ENCODE peak calls at places on chromosome 14, in five cellular contexts. R is A549, S is WTC11, U is HepG2, W is endothelial cell of umbilical vein. E is an unnamed sample.

GRCh38 chr14:105941226-105942166 is 415.1 kb downstream of the TMEM121 start:
- DNase-seq in R (no peak), S (no peak), U (no peak), W (no peak), E (no peak)

GRCh38 chr14:93745603-93746273 is 42.5 kb downstream of the PRIMA1 start:
- DNase-seq in R (no peak), S (no peak), U (no peak), W (no peak), E (no peak)

GRCh38 chr14:78029471-78030372 is 140.5 kb upstream of the NRXN3 start:
- DNase-seq in R (no peak), S (peak; percentile 34), U (no peak), W (no peak), E (peak; percentile 31)

GRCh38 chr14:42143114-42143513 is 536.4 kb downstream of the LRFN5 start:
- DNase-seq in R (no peak), S (no peak), U (no peak), W (no peak), E (no peak)

GRCh38 chr14:61642246-61642982 is 52.9 kb upstream of the HIF1A start:
- DNase-seq in R (no peak), S (no peak), U (no peak), W (no peak), E (no peak)

GRCh38 chr14:32256606-32257005 is 53.5 kb upstream of the RNU6-8 start:
- DNase-seq in R (no peak), S (no peak), U (no peak), W (no peak), E (no peak)

GRCh38 chr14:63857467-63858030 is 4.7 kb downstream of the SYNE2 start:
- DNase-seq in R (no peak), S (no peak), U (no peak), W (no peak), E (no peak)

GRCh38 chr14:22099942-22100763 is 426.5 kb upstream of the OR4E1 start:
- DNase-seq in R (peak; percentile 5), S (peak; percentile 75), U (peak; percentile 90), W (peak; percentile 85), E (peak; percentile 70)

GRCh38 chr14:59771577-59771976 is 99.0 kb downstream of the RTN1 start:
- DNase-seq in R (no peak), S (no peak), U (no peak), W (peak; percentile 70), E (no peak)

GRCh38 chr14:58296731-58297130 is 1.6 kb upstream of the ARID4A start:
- DNase-seq in R (no peak), S (no peak), U (no peak), W (peak; percentile 33), E (no peak)

GRCh38 chr14:95313707-95314106 is 6.0 kb downstream of the CLMN start:
- DNase-seq in R (peak; percentile 51), S (no peak), U (peak; percentile 61), W (no peak), E (no peak)

GRCh38 chr14:53683229-53683628 is 273.4 kb downstream of the BMP4 start:
- DNase-seq in R (no peak), S (no peak), U (no peak), W (no peak), E (no peak)

GRCh38 chr14:71371711-71372396 is 464.6 kb downstream of the PCNX1 start:
- DNase-seq in R (no peak), S (no peak), U (no peak), W (peak; percentile 80), E (no peak)

GRCh38 chr14:80215756-80216581 is 4.7 kb upstream of the DIO2 start:
- DNase-seq in R (peak; percentile 87), S (no peak), U (no peak), W (no peak), E (no peak)

GRCh38 chr14:101122114-101122854 is 218.8 kb upstream of the RTL1 start:
- DNase-seq in R (no peak), S (no peak), U (no peak), W (no peak), E (no peak)

GRCh38 chr14:67569011-67569650 is 30.9 kb downstream of the PIGH start:
- DNase-seq in R (no peak), S (peak; percentile 31), U (no peak), W (no peak), E (no peak)

GRCh38 chr14:59116984-59117415 is 71.5 kb upstream of the DAAM1 start:
- DNase-seq in R (peak; percentile 3), S (no peak), U (no peak), W (no peak), E (no peak)

GRCh38 chr14:23366163-23366921 is 1.4 kb upstream of the EFS start:
- DNase-seq in R (no peak), S (peak; percentile 93), U (no peak), W (no peak), E (no peak)

GRCh38 chr14:50225067-50225973 is 6.1 kb downstream of the SOS2 start:
- DNase-seq in R (no peak), S (no peak), U (peak; percentile 16), W (peak; percentile 81), E (no peak)

GRCh38 chr14:99737451-99737951 is 53.4 kb downstream of the CYP46A1 start:
- DNase-seq in R (peak; percentile 86), S (no peak), U (no peak), W (peak; percentile 79), E (no peak)

GRCh38 chr14:74945261-74945851 is 10.0 kb downstream of the PGF start:
- DNase-seq in R (peak; percentile 75), S (peak; percentile 86), U (no peak), W (peak; percentile 26), E (peak; percentile 93)

GRCh38 chr14:29446971-29447370 is 480.7 kb downstream of the PRKD1 start:
- DNase-seq in R (no peak), S (no peak), U (no peak), W (no peak), E (no peak)

GRCh38 chr14:20956376-20956976 is 1.2 kb downstream of the RNASE2 start:
- DNase-seq in R (no peak), S (no peak), U (no peak), W (no peak), E (no peak)

GRCh38 chr14:55129428-55130193 is 559 bp downstream of the LGALS3 start:
- DNase-seq in R (peak; percentile 82), S (peak; percentile 46), U (peak; percentile 29), W (peak; percentile 61), E (no peak)

GRCh38 chr14:94933411-94933964 is 163.6 kb upstream of the GSC start:
- DNase-seq in R (no peak), S (no peak), U (no peak), W (no peak), E (no peak)

GRCh38 chr14:21711360-21711961 is 37.8 kb upstream of the OR4E1 start:
- DNase-seq in R (peak; percentile 36), S (no peak), U (peak; percentile 66), W (peak; percentile 52), E (no peak)

GRCh38 chr14:51513933-51514332 is 137.8 kb upstream of the FRMD6 start:
- DNase-seq in R (no peak), S (no peak), U (no peak), W (no peak), E (no peak)

GRCh38 chr14:50091240-50091914 is 25.0 kb downstream of the VCPKMT start:
- DNase-seq in R (no peak), S (no peak), U (no peak), W (no peak), E (no peak)

GRCh38 chr14:72965249-72965648 is 39.0 kb downstream of the DCAF4 start:
- DNase-seq in R (no peak), S (no peak), U (peak; percentile 24), W (no peak), E (no peak)

GRCh38 chr14:81402123-81402495 is 2.0 kb upstream of the STON2 start:
- DNase-seq in R (no peak), S (no peak), U (no peak), W (no peak), E (no peak)

GRCh38 chr14:31659278-31659677 is 98.1 kb downstream of the NUBPL start:
- DNase-seq in R (no peak), S (no peak), U (no peak), W (no peak), E (no peak)

GRCh38 chr14:67391266-67391665 is 20.7 kb downstream of the PLEK2 start:
- DNase-seq in R (no peak), S (no peak), U (no peak), W (no peak), E (no peak)

GRCh38 chr14:24368562-24369252 is 723 bp downstream of the NFATC4 start:
- DNase-seq in R (no peak), S (peak; percentile 82), U (no peak), W (peak; percentile 48), E (peak; percentile 83)

GRCh38 chr14:104323551-104324175 is 185.3 kb downstream of the KIF26A start:
- DNase-seq in R (no peak), S (no peak), U (no peak), W (no peak), E (no peak)

GRCh38 chr14:27506272-27506671 is 908.4 kb upstream of the NOVA1 start:
- DNase-seq in R (no peak), S (no peak), U (no peak), W (no peak), E (no peak)
- TF ChIP-seq CTCF in R (no peak), S (no peak), U (no peak), W (no peak), E (peak; percentile 13)

DNA sequence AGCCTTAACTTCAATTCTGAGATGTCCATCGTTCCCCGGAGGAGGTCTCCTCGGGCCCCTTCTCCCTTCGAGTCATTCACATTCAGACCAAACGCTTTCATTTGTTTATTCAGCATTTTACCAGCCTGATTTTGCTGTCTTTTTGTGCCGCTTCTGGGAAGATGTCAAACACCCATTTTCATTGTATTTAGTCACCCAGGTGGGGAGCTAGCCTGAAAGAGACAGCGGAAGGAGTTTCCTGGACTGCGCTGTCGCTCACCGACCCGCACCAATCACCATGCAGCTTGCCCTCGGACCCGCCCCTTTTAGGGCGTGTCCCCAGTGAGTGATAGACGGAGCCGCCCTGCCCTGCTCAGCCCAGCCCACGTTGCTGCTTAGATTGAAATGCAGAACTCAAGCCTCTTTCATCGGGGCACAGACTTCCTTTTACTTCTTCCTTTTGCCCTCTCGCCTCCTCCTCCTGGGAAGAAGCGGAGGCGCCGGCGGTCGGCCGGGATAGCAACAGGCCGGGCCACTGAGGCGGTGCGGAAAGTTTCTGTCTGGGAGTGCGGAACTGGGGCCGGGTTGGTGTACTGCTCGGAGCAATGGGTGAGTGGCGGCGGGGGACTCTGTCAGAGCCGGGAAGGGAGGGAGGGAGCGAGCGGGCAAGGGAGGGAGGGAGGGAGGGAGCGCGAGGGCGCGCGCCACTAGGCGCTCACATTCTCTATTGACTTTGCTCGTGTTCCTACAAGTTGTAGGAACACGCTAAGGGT is at the start of gene PAX9:
- DNase-seq in R (peak; percentile 88), S (peak; percentile 96), U (peak; percentile 39), W (peak; percentile 70), E (peak; percentile 96)
- TF ChIP-seq JUN in R (no peak), S (no peak), U (no peak), W (no peak), E (no peak)

DNA sequence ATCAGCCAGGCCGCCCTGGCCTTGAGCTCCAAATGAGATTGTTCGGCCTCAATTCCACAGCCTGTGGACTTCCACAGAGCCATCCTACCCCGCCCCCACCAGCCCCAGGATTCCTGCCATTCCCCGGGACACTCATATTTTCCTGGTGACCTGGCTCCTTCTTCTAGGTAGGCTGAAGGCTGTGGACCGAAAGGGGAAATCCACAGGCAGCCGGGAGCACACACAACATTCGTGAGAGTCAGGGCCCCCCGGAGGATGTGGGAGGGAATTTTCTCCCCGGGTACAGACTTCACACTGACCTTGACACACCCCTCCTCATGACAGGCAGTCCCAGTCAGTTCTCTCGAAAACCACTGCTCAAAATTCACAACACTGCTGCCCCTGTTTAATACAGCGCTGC is 39.9 kb downstream of the RIN3 start:
- DNase-seq in R (peak; percentile 40), S (peak; percentile 34), U (no peak), W (no peak), E (no peak)
- TF ChIP-seq CTCF in R (no peak), S (no peak), U (peak; percentile 29), W (no peak), E (peak; percentile 12)

GRCh38 chr14:68638817-68639517 is 153.9 kb downstream of the ZFP36L1 start:
- DNase-seq in R (no peak), S (no peak), U (no peak), W (peak; percentile 24), E (peak; percentile 42)
- TF ChIP-seq JUN in R (no peak), S (no peak), U (no peak), W (no peak), E (no peak)